ENCODE peak calls at places on chromosome 3, in nine cellular contexts. A is NCI-H345; V is mucosa of gallbladder; Y is stimulated activated CD4-positive, alpha-beta T cell treated with anti-CD3 and anti-CD28 coated beads, Interleukin-1b, Interleukin-23, amount 100 ng/mL, for 4 hours; J is iris pigment epithelial cell; I is NCI-H1105 treated with DMSO at 0.1 percent for 48 hours; T is stimulated activated CD8-positive, alpha-beta memory T cell treated with anti-CD3 and anti-CD28 coated beads, Interleukin-4, amount 100 ng/mL, for 4 hours; H is fibroblast of lung; G is heart left ventricle. W is an unnamed sample.

GRCh38 chr3:14900881-14901873 is 46.2 kb upstream of the NR2C2 start:
- DNase-seq in A (no peak), G (no peak), T (no peak), Y (no peak), V (no peak), J (no peak), H (no peak), I (no peak), W (no peak)

GRCh38 chr3:168249048-168249538 is 153.4 kb upstream of the GOLIM4 start:
- DNase-seq in T (no peak), A (no peak), Y (no peak), H (peak), G (no peak), I (peak), V (no peak), J (peak), W (no peak)

GRCh38 chr3:194730369-194730768 is 44.7 kb downstream of the FAM43A start:
- DNase-seq in J (no peak), G (no peak), T (no peak), H (no peak), Y (no peak), V (peak), A (peak), I (peak), W (peak)

GRCh38 chr3:95341314-95341713 is 1278.5 kb downstream of the NSUN3 start:
- DNase-seq in G (no peak), H (no peak), J (no peak), T (no peak), I (peak), V (peak), Y (no peak), A (no peak), W (no peak)

GRCh38 chr3:44862221-44862637 is 517 bp downstream of the TMEM42 start:
- DNase-seq in I (peak), G (no peak), Y (no peak), H (peak), V (no peak), J (peak), T (peak), A (no peak), W (no peak)

GRCh38 chr3:116444819-116445290 is 432 bp downstream of the LSAMP start:
- DNase-seq in H (no peak), Y (no peak), G (no peak), A (no peak), T (no peak), V (no peak), J (no peak), I (peak), W (no peak)

GRCh38 chr3:77071364-77071763 is 31.5 kb downstream of the ROBO2 start:
- DNase-seq in G (no peak), Y (no peak), A (no peak), V (no peak), J (no peak), I (no peak), H (no peak), T (no peak), W (no peak)

GRCh38 chr3:37703633-37704032 is 158.0 kb upstream of the CTDSPL start:
- DNase-seq in J (peak), H (peak), T (no peak), Y (no peak), V (no peak), A (no peak), I (no peak), G (no peak), W (no peak)

GRCh38 chr3:121651684-121652083 is 9.0 kb downstream of the HCLS1 start:
- DNase-seq in A (peak), H (peak), T (no peak), J (peak), V (no peak), Y (no peak), G (no peak), I (peak), W (no peak)

GRCh38 chr3:151835751-151836550 is 22.0 kb downstream of the AADAC start:
- DNase-seq in G (no peak), T (no peak), V (no peak), I (no peak), H (peak), J (peak), Y (no peak), A (no peak), W (no peak)

GRCh38 chr3:46987485-46988401 is 8.3 kb downstream of the NBEAL2 start:
- DNase-seq in H (no peak), T (peak), J (peak), Y (peak), G (peak), I (no peak), V (peak), A (no peak), W (no peak)

GRCh38 chr3:107938128-107938527 is 152.7 kb downstream of the CD47 start:
- DNase-seq in J (peak), A (no peak), Y (no peak), T (no peak), G (no peak), H (peak), V (peak), I (peak), W (no peak)

GRCh38 chr3:70064194-70064787 is 64.8 kb downstream of the SAMMSON start:
- DNase-seq in J (peak), A (no peak), T (no peak), V (peak), G (peak), H (peak), I (peak), Y (no peak), W (no peak)

GRCh38 chr3:194271459-194272035 is 79.6 kb downstream of the CPN2 start:
- DNase-seq in V (no peak), J (no peak), H (peak), I (no peak), T (no peak), A (no peak), Y (no peak), G (no peak), W (no peak)

GRCh38 chr3:118228151-118228550 is 806.5 kb downstream of the IGSF11 start:
- DNase-seq in G (no peak), J (no peak), I (no peak), A (no peak), Y (no peak), V (no peak), T (no peak), H (no peak), W (no peak)

GRCh38 chr3:111238896-111239295 is 167.3 kb downstream of the NECTIN3 start:
- DNase-seq in J (no peak), H (no peak), T (no peak), V (no peak), Y (no peak), I (no peak), G (no peak), A (no peak), W (no peak)

GRCh38 chr3:155594836-155595235 is 150.0 kb downstream of the PLCH1 start:
- DNase-seq in Y (no peak), G (no peak), J (no peak), A (no peak), T (no peak), V (no peak), I (no peak), H (no peak), W (no peak)

GRCh38 chr3:64063207-64063981 is 40.1 kb upstream of the PSMD6 start:
- DNase-seq in V (no peak), A (peak), T (no peak), J (peak), H (no peak), Y (no peak), G (no peak), I (no peak), W (no peak)

GRCh38 chr3:179292440-179292839 is 30.4 kb upstream of the ZNF639 start:
- DNase-seq in V (no peak), J (peak), Y (no peak), H (peak), T (no peak), A (no peak), I (no peak), G (no peak), W (no peak)

GRCh38 chr3:177131927-177132636 is 65.2 kb downstream of the TBL1XR1 start:
- DNase-seq in H (peak), I (no peak), Y (no peak), V (no peak), G (no peak), T (no peak), A (peak), J (no peak), W (no peak)

GRCh38 chr3:14784087-14784596 is 34.6 kb upstream of the FGD5 start:
- DNase-seq in T (no peak), A (peak), J (no peak), G (no peak), I (peak), V (no peak), H (no peak), Y (no peak), W (no peak)

GRCh38 chr3:154244644-154245043 is 79.6 kb downstream of the DHX36 start:
- DNase-seq in J (peak), A (no peak), I (no peak), G (peak), H (peak), V (no peak), Y (no peak), T (no peak), W (no peak)

GRCh38 chr3:10417849-10418248 is 87.5 kb downstream of the ATP2B2 start:
- DNase-seq in Y (no peak), A (no peak), T (no peak), I (no peak), V (no peak), H (peak), G (no peak), J (peak), W (no peak)

GRCh38 chr3:150917941-150918340 is 12.7 kb upstream of the MINDY4B start:
- DNase-seq in Y (no peak), I (no peak), T (no peak), H (no peak), V (no peak), J (no peak), G (no peak), A (peak), W (no peak)

GRCh38 chr3:51715231-51716058 is 8.6 kb downstream of the GRM2 start:
- DNase-seq in Y (no peak), G (no peak), H (no peak), A (no peak), I (no peak), V (no peak), J (no peak), T (no peak), W (no peak)

W was measured in DMS79.